ENCODE peak calls at places on chromosomes 4 and X, in four cellular contexts. J, A, M and X are unnamed samples. For H3K9me3, the result is how much of the 10 kb centered on the place peaks cover.

GRCh38 chr4:23789765-23790164 is 100.1 kb downstream of the PPARGC1A start:
- DNase-seq in A (no peak), J (peak), M (peak), X (peak)

GRCh38 chr4:185559913-185560281 is 24.6 kb upstream of the PDLIM3 start:
- DNase-seq in M (no peak), A (no peak), J (peak), X (no peak)

GRCh38 chr4:101114936-101115372 is 232.4 kb downstream of the PPP3CA start:
- DNase-seq in A (peak), M (no peak), J (no peak), X (no peak)

GRCh38 chr4:105145913-105146285 is 777 bp upstream of the TET2 start:
- DNase-seq in M (peak), J (peak), A (peak), X (peak)

GRCh38 chrX:131830400-131831184 is 192.5 kb upstream of the STK26 start:
- DNase-seq in A (peak), J (peak), M (peak), X (peak)

GRCh38 chr4:111930658-111931057 is 214.6 kb upstream of the FAM241A start:
- DNase-seq in J (no peak), A (no peak), M (no peak), X (no peak)

GRCh38 chr4:30901781-30902479 is 181.8 kb downstream of the PCDH7 start:
- DNase-seq in A (no peak), M (no peak), J (no peak), X (no peak)

GRCh38 chr4:26780524-26780923 is 80.1 kb upstream of the STIM2 start:
- DNase-seq in M (no peak), J (no peak), A (no peak), X (no peak)

GRCh38 chrX:103789004-103789403 is 12.4 kb downstream of the PLP1 start:
- DNase-seq in J (no peak), M (no peak), A (no peak), X (no peak)

GRCh38 chr4:72529144-72529822 is 39.7 kb downstream of the ADAMTS3 start:
- DNase-seq in A (no peak), M (no peak), J (no peak), X (no peak)

GRCh38 chrX:69387559-69388487 is 116.3 kb upstream of the NALF2 start:
- DNase-seq in J (peak), M (peak), A (peak), X (peak)

GRCh38 chr4:123340381-123340701 is 56.3 kb upstream of the SPRY1 start:
- DNase-seq in M (no peak), J (no peak), A (no peak), X (no peak)

GRCh38 chrX:14697453-14697852 is 168.1 kb downstream of the GLRA2 start:
- DNase-seq in J (no peak), M (no peak), A (no peak), X (no peak)

GRCh38 chr4:40586729-40587128 is 42.9 kb downstream of the RBM47 start:
- DNase-seq in M (no peak), A (peak), J (no peak), X (no peak)

GRCh38 chrX:19179389-19179788 is 57.1 kb upstream of the ADGRG2 start:
- DNase-seq in J (no peak), A (no peak), M (no peak), X (no peak)

GRCh38 chr4:14701389-14701788 is 300.9 kb upstream of the CPEB2 start:
- DNase-seq in A (no peak), M (no peak), J (no peak), X (no peak)

DNA sequence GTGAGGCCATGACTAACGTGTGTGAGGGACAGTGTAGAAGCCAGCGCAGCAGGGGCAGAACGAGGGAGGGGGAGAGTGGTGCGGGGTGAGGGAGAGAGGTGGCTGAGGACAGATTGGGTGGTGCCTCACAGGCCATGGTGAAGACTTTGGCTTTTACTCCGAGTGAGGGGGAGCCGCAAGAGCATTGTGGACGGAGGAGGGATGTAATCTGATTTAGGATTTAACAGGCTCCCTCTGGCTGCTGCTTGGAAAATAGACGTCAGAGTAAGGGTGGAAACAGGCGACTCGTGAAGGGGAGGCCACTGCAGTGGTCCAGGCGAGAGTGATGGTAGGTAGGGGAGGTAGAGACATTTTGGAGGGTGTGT is 13.0 kb downstream of the PPP1R3F start:
- DNase-seq in A (peak), J (peak), M (no peak), X (no peak)
- TF ChIP-seq CTCF in A (no peak), J (no peak), M (peak), X (no peak)

GRCh38 chrX:152878976-152879755 is 18.7 kb upstream of the ZNF185 start:
- DNase-seq in J (no peak), A (no peak), M (no peak), X (no peak)
- H3K27ac ChIP-seq in J (no peak), A (no peak), M (no peak), X (no peak)

GRCh38 chr4:129008096-129008495 is 85.2 kb downstream of the SCLT1 start:
- DNase-seq in A (no peak), M (no peak), J (no peak), X (no peak)
- H3K9me3 ChIP-seq in A (under half), M (half or more), J (under half), X (under half)

DNA sequence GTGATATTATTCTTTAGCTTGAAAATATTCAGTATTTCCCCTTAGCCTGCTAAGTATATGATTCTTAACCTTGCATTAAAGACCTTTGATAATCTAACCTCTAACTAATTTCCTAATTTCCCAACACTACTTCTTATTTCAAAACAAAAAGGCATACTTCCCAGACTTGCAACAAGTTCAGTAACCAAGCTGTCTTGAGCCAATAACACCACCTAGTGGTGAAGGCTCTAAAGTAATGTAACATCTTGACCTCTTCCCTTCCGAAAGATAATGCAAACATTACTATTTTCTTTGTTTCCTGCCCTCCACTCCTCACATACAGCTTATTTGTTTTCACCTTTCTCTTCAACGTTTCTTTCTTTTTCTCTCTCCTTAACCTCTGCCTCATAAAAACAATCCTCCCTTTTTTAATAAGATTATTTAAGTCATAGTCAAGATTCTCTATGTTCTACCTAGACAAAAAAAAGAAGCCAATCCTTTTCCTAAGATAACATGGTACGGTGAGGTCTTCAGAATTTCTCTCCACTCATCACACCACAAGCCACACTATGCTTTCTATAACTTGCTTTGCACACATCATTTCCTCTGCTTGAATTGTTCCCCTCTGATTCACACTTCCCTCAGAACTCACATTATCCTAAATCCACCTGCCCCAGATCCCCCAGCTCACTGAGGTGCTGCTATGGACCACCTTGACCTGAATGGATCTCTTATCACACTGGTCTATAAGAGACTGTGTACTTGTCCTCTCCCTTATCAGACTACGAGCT is 3.5 kb downstream of the FAT1 start:
- DNase-seq in J (no peak), M (no peak), A (peak), X (no peak)
- TF ChIP-seq CTCF in J (no peak), M (peak), A (peak), X (peak)